ENCODE peak calls at places on chromosomes 13 and 19, in six cellular contexts. T is B cell; B is effector CD4-positive, alpha-beta T cell; M is stimulated activated CD4-positive, alpha-beta T cell treated with anti-CD3 and anti-CD28 coated beads, Interleukin-1b, Interleukin-23, amount 100 ng/mL, for 24 hours; D is naive thymus-derived CD8-positive, alpha-beta T cell; N is germinal center. C is an unnamed sample.

GRCh38 chr19:43354305-43354627 is 780 bp downstream of the CD177 start:
- DNase-seq in T (no peak), B (no peak), M (no peak), D (no peak), N (no peak), C (no peak)

GRCh38 chr13:38866649-38867048 is 124.0 kb downstream of the STOML3 start:
- DNase-seq in T (no peak), B (no peak), M (no peak), D (no peak), N (no peak), C (no peak)

GRCh38 chr19:58009666-58010301 is 7.2 kb upstream of the ZNF606 start:
- DNase-seq in T (peak; percentile 89), B (peak; percentile 32), M (no peak), D (peak; percentile 57), N (peak; percentile 83), C (peak; percentile 72)

GRCh38 chr13:73136776-73137175 is 78.0 kb downstream of the KLF5 start:
- DNase-seq in T (no peak), B (no peak), M (no peak), D (no peak), N (no peak), C (no peak)

GRCh38 chr19:33080761-33081681 is at the start of gene GPATCH1:
- DNase-seq in T (peak; percentile 89), B (peak; percentile 82), M (peak; percentile 77), D (peak; percentile 83), N (peak; percentile 90), C (peak; percentile 90)

GRCh38 chr19:14582894-14583340 is at the start of gene CLEC17A:
- DNase-seq in T (peak; percentile 86), B (no peak), M (no peak), D (no peak), N (peak; percentile 83), C (peak; percentile 58)

GRCh38 chr13:99436013-99436412 is 65.3 kb upstream of the TM9SF2 start:
- DNase-seq in T (no peak), B (no peak), M (no peak), D (no peak), N (no peak), C (no peak)

GRCh38 chr13:20340759-20341161 is 108.6 kb upstream of the GJB6 start:
- DNase-seq in T (no peak), B (no peak), M (no peak), D (no peak), N (no peak), C (no peak)

GRCh38 chr13:81302125-81302524 is 961.2 kb upstream of the SPRY2 start:
- DNase-seq in T (no peak), B (no peak), M (no peak), D (no peak), N (no peak), C (no peak)

GRCh38 chr19:19171821-19172532 is 1.9 kb upstream of the MEF2B start:
- DNase-seq in T (no peak), B (no peak), M (no peak), D (no peak), N (peak; percentile 34), C (peak; percentile 76)

GRCh38 chr13:30668305-30668704 is 50.6 kb downstream of the USPL1 start:
- DNase-seq in T (no peak), B (no peak), M (no peak), D (no peak), N (no peak), C (no peak)

GRCh38 chr19:55443045-55443823 is at the start of gene SHISA7:
- DNase-seq in T (no peak), B (no peak), M (no peak), D (no peak), N (no peak), C (no peak)

GRCh38 chr13:114107686-114108081 is 24.7 kb downstream of the RASA3 start:
- DNase-seq in T (no peak), B (no peak), M (no peak), D (no peak), N (no peak), C (no peak)

GRCh38 chr13:23849670-23850069 is 39.5 kb downstream of the MIPEP start:
- DNase-seq in T (no peak), B (no peak), M (no peak), D (no peak), N (no peak), C (no peak)

GRCh38 chr13:111844222-111844671 is 222.7 kb upstream of the SOX1 start:
- DNase-seq in T (no peak), B (no peak), M (no peak), D (no peak), N (no peak), C (no peak)

GRCh38 chr19:30342901-30343300 is 29.3 kb upstream of the ZNF536 start:
- DNase-seq in T (no peak), B (no peak), M (no peak), D (no peak), N (no peak), C (no peak)